ENCODE peak calls at places on chromosomes 2 and 18, in seven cellular contexts. W is activated T-helper 1 cell treated with anti-CD3 and anti-CD28 coated beads, Interleukin-2, amount 50 U/mL, for 16 hours; M is GM23248; S is memory B cell; D is activated T-cell treated with anti-CD3 and anti-CD28 coated beads for 24 hours; I is RWPE2; F is spleen. Z is an unnamed sample.

GRCh38 chr2:196287977-196288538 is 116.7 kb upstream of the STK17B start:
- DNase-seq in W (no peak), M (no peak), S (no peak), D (no peak), I (no peak), F (no peak), Z (no peak)

GRCh38 chr2:189421644-189422043 is 19.6 kb upstream of the WDR75 start:
- DNase-seq in W (no peak), M (peak; percentile 60), S (no peak), D (no peak), I (peak; percentile 34), F (no peak), Z (no peak)

GRCh38 chr2:133718688-133719201 is 150.5 kb upstream of the NCKAP5 start:
- DNase-seq in W (no peak), M (peak; percentile 91), S (no peak), D (no peak), I (no peak), F (no peak), Z (no peak)

GRCh38 chr18:5709476-5710095 is 165.8 kb upstream of the EPB41L3 start:
- DNase-seq in W (no peak), M (no peak), S (no peak), D (no peak), I (no peak), F (no peak), Z (no peak)

GRCh38 chr2:71822463-71822862 is 325.2 kb downstream of the CYP26B1 start:
- DNase-seq in W (no peak), M (no peak), S (no peak), D (no peak), I (no peak), F (no peak), Z (no peak)

GRCh38 chr2:71154279-71154678 is 23.8 kb downstream of the MPHOSPH10 start:
- DNase-seq in W (no peak), M (no peak), S (no peak), D (no peak), I (no peak), F (no peak), Z (no peak)

GRCh38 chr18:45197526-45197970 is 417.7 kb upstream of the SLC14A2 start:
- DNase-seq in W (no peak), M (peak; percentile 24), S (peak; percentile 32), D (no peak), I (no peak), F (no peak), Z (no peak)

GRCh38 chr2:38146302-38146916 is 70.5 kb upstream of the CYP1B1 start:
- DNase-seq in W (no peak), M (peak; percentile 93), S (no peak), D (no peak), I (peak; percentile 62), F (no peak), Z (peak; percentile 15)

GRCh38 chr18:3008546-3008945 is 4.4 kb downstream of the LPIN2 start:
- DNase-seq in W (no peak), M (peak; percentile 86), S (no peak), D (no peak), I (no peak), F (no peak), Z (no peak)

GRCh38 chr2:219636144-219636915 is 8.9 kb downstream of the SLC4A3 start:
- DNase-seq in W (no peak), M (no peak), S (no peak), D (no peak), I (no peak), F (peak; percentile 73), Z (no peak)

GRCh38 chr18:45399643-45400042 is 215.6 kb upstream of the SLC14A2 start:
- DNase-seq in W (no peak), M (no peak), S (no peak), D (no peak), I (no peak), F (no peak), Z (no peak)

GRCh38 chr18:79608069-79608468 is 71.5 kb upstream of the CTDP1 start:
- DNase-seq in W (no peak), M (peak; percentile 33), S (no peak), D (no peak), I (peak; percentile 15), F (peak; percentile 58), Z (no peak)

GRCh38 chr2:9099341-9099751 is 95.9 kb upstream of the MBOAT2 start:
- DNase-seq in W (no peak), M (peak; percentile 33), S (no peak), D (peak; percentile 6), I (no peak), F (no peak), Z (no peak)

GRCh38 chr2:102018823-102019445 is 27.2 kb downstream of the IL1R2 start:
- DNase-seq in W (no peak), M (peak; percentile 82), S (no peak), D (no peak), I (no peak), F (no peak), Z (no peak)

GRCh38 chr2:127575185-127575765 is 39.8 kb downstream of the MYO7B start:
- DNase-seq in W (no peak), M (no peak), S (no peak), D (no peak), I (no peak), F (peak; percentile 6), Z (no peak)

GRCh38 chr2:172098287-172098649 is 4.4 kb downstream of the DLX2 start:
- DNase-seq in W (no peak), M (peak; percentile 38), S (no peak), D (no peak), I (no peak), F (no peak), Z (peak; percentile 51)

GRCh38 chr2:45315881-45316280 is 295.2 kb downstream of the SRBD1 start:
- DNase-seq in W (no peak), M (peak; percentile 93), S (no peak), D (no peak), I (no peak), F (no peak), Z (no peak)

GRCh38 chr18:52343138-52343537 is 3.1 kb downstream of the DCC start:
- DNase-seq in W (no peak), M (no peak), S (no peak), D (no peak), I (no peak), F (no peak), Z (no peak)

GRCh38 chr2:71554028-71554705 is 100.8 kb downstream of the DYSF start:
- DNase-seq in W (no peak), M (no peak), S (no peak), D (no peak), I (no peak), F (peak; percentile 36), Z (no peak)

GRCh38 chr2:105853354-105854088 is 108.8 kb downstream of the NCK2 start:
- DNase-seq in W (no peak), M (no peak), S (no peak), D (no peak), I (no peak), F (no peak), Z (no peak)

GRCh38 chr2:164841719-164842623 is at the start of gene COBLL1:
- DNase-seq in W (no peak), M (peak; percentile 77), S (peak; percentile 56), D (peak; percentile 22), I (peak; percentile 83), F (peak; percentile 92), Z (peak; percentile 93)

GRCh38 chr2:194087569-194087968 is 1569.5 kb upstream of the SLC39A10 start:
- DNase-seq in W (no peak), M (no peak), S (no peak), D (no peak), I (no peak), F (no peak), Z (no peak)